ENCODE peak calls at places on chromosome 19, in seven cellular contexts. One of them, this sample, is unnamed. For H3K27me3, the result is how much of the 10 kb centered on the place peaks cover.

GRCh38 chr19:48290341-48290922 is 20.6 kb downstream of the ZNF114 start:
- DNase-seq in uterus: peak
- DNase-seq in bronchial epithelial cell: peak
- DNase-seq in naive thymus-derived CD4-positive, alpha-beta T cell: no peak
- DNase-seq in gastrocnemius medialis: no peak
- DNase-seq in transverse colon: no peak
- DNase-seq in GM06990: no peak
- DNase-seq in this sample: peak

GRCh38 chr19:57803265-57803593 is 11.5 kb downstream of the ZNF552 start:
- DNase-seq in uterus: no peak
- DNase-seq in bronchial epithelial cell: no peak
- DNase-seq in naive thymus-derived CD4-positive, alpha-beta T cell: no peak
- DNase-seq in gastrocnemius medialis: no peak
- DNase-seq in transverse colon: no peak
- DNase-seq in GM06990: no peak
- DNase-seq in this sample: no peak

GRCh38 chr19:13072206-13072898 is 30.3 kb downstream of the LYL1 start:
- DNase-seq in uterus: no peak
- DNase-seq in bronchial epithelial cell: no peak
- DNase-seq in naive thymus-derived CD4-positive, alpha-beta T cell: no peak
- DNase-seq in gastrocnemius medialis: no peak
- DNase-seq in transverse colon: no peak
- DNase-seq in GM06990: no peak
- DNase-seq in this sample: no peak

GRCh38 chr19:51339687-51340656 is 2.0 kb downstream of the VSIG10L start:
- DNase-seq in uterus: peak
- DNase-seq in bronchial epithelial cell: peak
- DNase-seq in naive thymus-derived CD4-positive, alpha-beta T cell: peak
- DNase-seq in gastrocnemius medialis: peak
- DNase-seq in transverse colon: peak
- DNase-seq in GM06990: peak
- DNase-seq in this sample: peak

GRCh38 chr19:12985049-12985776 is 10.1 kb upstream of the NFIX start:
- DNase-seq in uterus: no peak
- DNase-seq in bronchial epithelial cell: no peak
- DNase-seq in naive thymus-derived CD4-positive, alpha-beta T cell: no peak
- DNase-seq in gastrocnemius medialis: peak
- DNase-seq in transverse colon: peak
- DNase-seq in GM06990: no peak
- DNase-seq in this sample: no peak

GRCh38 chr19:40165362-40165937 is 25.8 kb upstream of the MAP3K10 start:
- DNase-seq in uterus: peak
- DNase-seq in bronchial epithelial cell: peak
- DNase-seq in naive thymus-derived CD4-positive, alpha-beta T cell: peak
- DNase-seq in gastrocnemius medialis: peak
- DNase-seq in transverse colon: peak
- DNase-seq in GM06990: peak
- DNase-seq in this sample: peak

GRCh38 chr19:1962674-1963073 is 21.7 kb downstream of the CSNK1G2 start:
- DNase-seq in uterus: no peak
- DNase-seq in bronchial epithelial cell: no peak
- DNase-seq in naive thymus-derived CD4-positive, alpha-beta T cell: no peak
- DNase-seq in gastrocnemius medialis: no peak
- DNase-seq in transverse colon: no peak
- DNase-seq in GM06990: no peak
- DNase-seq in this sample: no peak

GRCh38 chr19:5585461-5586299 is 17.9 kb upstream of the TINCR start:
- DNase-seq in uterus: peak
- DNase-seq in bronchial epithelial cell: peak
- DNase-seq in naive thymus-derived CD4-positive, alpha-beta T cell: peak
- DNase-seq in gastrocnemius medialis: no peak
- DNase-seq in transverse colon: no peak
- DNase-seq in GM06990: no peak
- DNase-seq in this sample: no peak

GRCh38 chr19:10116866-10117616 is 2.7 kb downstream of the EIF3G start:
- DNase-seq in uterus: no peak
- DNase-seq in bronchial epithelial cell: no peak
- DNase-seq in naive thymus-derived CD4-positive, alpha-beta T cell: no peak
- DNase-seq in gastrocnemius medialis: no peak
- DNase-seq in transverse colon: no peak
- DNase-seq in GM06990: no peak
- DNase-seq in this sample: no peak

GRCh38 chr19:32675720-32676185 is at the start of gene RGS9BP:
- DNase-seq in uterus: peak
- DNase-seq in bronchial epithelial cell: peak
- DNase-seq in naive thymus-derived CD4-positive, alpha-beta T cell: peak
- DNase-seq in gastrocnemius medialis: peak
- DNase-seq in transverse colon: peak
- DNase-seq in GM06990: peak
- DNase-seq in this sample: peak

GRCh38 chr19:48122421-48122820 is 11.8 kb upstream of the PLA2G4C start:
- DNase-seq in uterus: no peak
- DNase-seq in bronchial epithelial cell: no peak
- DNase-seq in naive thymus-derived CD4-positive, alpha-beta T cell: no peak
- DNase-seq in gastrocnemius medialis: no peak
- DNase-seq in transverse colon: no peak
- DNase-seq in GM06990: no peak
- DNase-seq in this sample: no peak

GRCh38 chr19:57016076-57016475 is 103.7 kb upstream of the USP29 start:
- DNase-seq in uterus: no peak
- DNase-seq in bronchial epithelial cell: no peak
- DNase-seq in naive thymus-derived CD4-positive, alpha-beta T cell: no peak
- DNase-seq in gastrocnemius medialis: no peak
- DNase-seq in transverse colon: no peak
- DNase-seq in GM06990: no peak
- DNase-seq in this sample: no peak

GRCh38 chr19:42207767-42208259 is 9.7 kb downstream of the DEDD2 start:
- DNase-seq in uterus: no peak
- DNase-seq in bronchial epithelial cell: peak
- DNase-seq in naive thymus-derived CD4-positive, alpha-beta T cell: no peak
- DNase-seq in gastrocnemius medialis: no peak
- DNase-seq in transverse colon: no peak
- DNase-seq in GM06990: no peak
- DNase-seq in this sample: peak

GRCh38 chr19:57434386-57435061 is 601 bp upstream of the ZNF749 start:
- DNase-seq in uterus: no peak
- DNase-seq in bronchial epithelial cell: peak
- DNase-seq in naive thymus-derived CD4-positive, alpha-beta T cell: no peak
- DNase-seq in gastrocnemius medialis: no peak
- DNase-seq in transverse colon: no peak
- DNase-seq in GM06990: no peak
- DNase-seq in this sample: no peak

GRCh38 chr19:51096473-51097165 is 11.6 kb downstream of the CTU1 start:
- DNase-seq in uterus: no peak
- DNase-seq in bronchial epithelial cell: no peak
- DNase-seq in naive thymus-derived CD4-positive, alpha-beta T cell: no peak
- DNase-seq in gastrocnemius medialis: no peak
- DNase-seq in transverse colon: no peak
- DNase-seq in GM06990: no peak
- DNase-seq in this sample: no peak

GRCh38 chr19:6460099-6460884 is 700 bp upstream of the SLC25A23 start:
- DNase-seq in uterus: peak
- DNase-seq in bronchial epithelial cell: peak
- DNase-seq in naive thymus-derived CD4-positive, alpha-beta T cell: peak
- DNase-seq in gastrocnemius medialis: peak
- DNase-seq in transverse colon: peak
- DNase-seq in GM06990: peak
- DNase-seq in this sample: peak

GRCh38 chr19:1749373-1750342 is 3.6 kb upstream of the ONECUT3 start:
- DNase-seq in uterus: no peak
- DNase-seq in bronchial epithelial cell: no peak
- DNase-seq in naive thymus-derived CD4-positive, alpha-beta T cell: no peak
- DNase-seq in gastrocnemius medialis: no peak
- DNase-seq in transverse colon: no peak
- DNase-seq in GM06990: no peak
- DNase-seq in this sample: no peak

GRCh38 chr19:43380771-43381386 is 27.4 kb downstream of the CD177 start:
- DNase-seq in uterus: no peak
- DNase-seq in bronchial epithelial cell: peak
- DNase-seq in naive thymus-derived CD4-positive, alpha-beta T cell: no peak
- DNase-seq in gastrocnemius medialis: no peak
- DNase-seq in transverse colon: no peak
- DNase-seq in GM06990: no peak
- DNase-seq in this sample: no peak

GRCh38 chr19:51681286-51681956 is 11.7 kb upstream of the SPACA6 start:
- DNase-seq in uterus: no peak
- DNase-seq in bronchial epithelial cell: no peak
- DNase-seq in naive thymus-derived CD4-positive, alpha-beta T cell: no peak
- DNase-seq in gastrocnemius medialis: no peak
- DNase-seq in transverse colon: no peak
- DNase-seq in GM06990: no peak
- DNase-seq in this sample: peak

GRCh38 chr19:12495002-12495802 is 10.6 kb upstream of the ZNF709 start:
- DNase-seq in uterus: peak
- DNase-seq in bronchial epithelial cell: peak
- DNase-seq in naive thymus-derived CD4-positive, alpha-beta T cell: peak
- DNase-seq in gastrocnemius medialis: peak
- DNase-seq in transverse colon: peak
- DNase-seq in GM06990: peak
- DNase-seq in this sample: peak

GRCh38 chr19:49419173-49419572 is 4.1 kb downstream of the PTH2 start:
- DNase-seq in uterus: no peak
- DNase-seq in bronchial epithelial cell: no peak
- DNase-seq in naive thymus-derived CD4-positive, alpha-beta T cell: no peak
- DNase-seq in gastrocnemius medialis: no peak
- DNase-seq in transverse colon: no peak
- DNase-seq in GM06990: no peak
- DNase-seq in this sample: no peak
- H3K27me3 ChIP-seq in uterus: under half
- H3K27me3 ChIP-seq in bronchial epithelial cell: under half
- H3K27me3 ChIP-seq in naive thymus-derived CD4-positive, alpha-beta T cell: under half
- H3K27me3 ChIP-seq in gastrocnemius medialis: half or more
- H3K27me3 ChIP-seq in transverse colon: half or more
- H3K27me3 ChIP-seq in GM06990: under half
- H3K27me3 ChIP-seq in this sample: half or more

GRCh38 chr19:55443045-55443823 is at the start of gene SHISA7:
- DNase-seq in uterus: no peak
- DNase-seq in bronchial epithelial cell: no peak
- DNase-seq in naive thymus-derived CD4-positive, alpha-beta T cell: no peak
- DNase-seq in gastrocnemius medialis: no peak
- DNase-seq in transverse colon: no peak
- DNase-seq in GM06990: no peak
- DNase-seq in this sample: no peak

GRCh38 chr19:55446060-55446459 is 3.0 kb upstream of the SHISA7 start:
- DNase-seq in uterus: no peak
- DNase-seq in bronchial epithelial cell: peak
- DNase-seq in naive thymus-derived CD4-positive, alpha-beta T cell: no peak
- DNase-seq in gastrocnemius medialis: no peak
- DNase-seq in transverse colon: no peak
- DNase-seq in GM06990: no peak
- DNase-seq in this sample: no peak

GRCh38 chr19:55442372-55443044 is 592 bp downstream of the SHISA7 start:
- DNase-seq in uterus: no peak
- DNase-seq in bronchial epithelial cell: no peak
- DNase-seq in naive thymus-derived CD4-positive, alpha-beta T cell: no peak
- DNase-seq in gastrocnemius medialis: no peak
- DNase-seq in transverse colon: no peak
- DNase-seq in GM06990: no peak
- DNase-seq in this sample: no peak

GRCh38 chr19:55444720-55445045 is 1.6 kb upstream of the SHISA7 start:
- DNase-seq in uterus: no peak
- DNase-seq in bronchial epithelial cell: no peak
- DNase-seq in naive thymus-derived CD4-positive, alpha-beta T cell: no peak
- DNase-seq in gastrocnemius medialis: no peak
- DNase-seq in transverse colon: no peak
- DNase-seq in GM06990: no peak
- DNase-seq in this sample: no peak

DNA sequence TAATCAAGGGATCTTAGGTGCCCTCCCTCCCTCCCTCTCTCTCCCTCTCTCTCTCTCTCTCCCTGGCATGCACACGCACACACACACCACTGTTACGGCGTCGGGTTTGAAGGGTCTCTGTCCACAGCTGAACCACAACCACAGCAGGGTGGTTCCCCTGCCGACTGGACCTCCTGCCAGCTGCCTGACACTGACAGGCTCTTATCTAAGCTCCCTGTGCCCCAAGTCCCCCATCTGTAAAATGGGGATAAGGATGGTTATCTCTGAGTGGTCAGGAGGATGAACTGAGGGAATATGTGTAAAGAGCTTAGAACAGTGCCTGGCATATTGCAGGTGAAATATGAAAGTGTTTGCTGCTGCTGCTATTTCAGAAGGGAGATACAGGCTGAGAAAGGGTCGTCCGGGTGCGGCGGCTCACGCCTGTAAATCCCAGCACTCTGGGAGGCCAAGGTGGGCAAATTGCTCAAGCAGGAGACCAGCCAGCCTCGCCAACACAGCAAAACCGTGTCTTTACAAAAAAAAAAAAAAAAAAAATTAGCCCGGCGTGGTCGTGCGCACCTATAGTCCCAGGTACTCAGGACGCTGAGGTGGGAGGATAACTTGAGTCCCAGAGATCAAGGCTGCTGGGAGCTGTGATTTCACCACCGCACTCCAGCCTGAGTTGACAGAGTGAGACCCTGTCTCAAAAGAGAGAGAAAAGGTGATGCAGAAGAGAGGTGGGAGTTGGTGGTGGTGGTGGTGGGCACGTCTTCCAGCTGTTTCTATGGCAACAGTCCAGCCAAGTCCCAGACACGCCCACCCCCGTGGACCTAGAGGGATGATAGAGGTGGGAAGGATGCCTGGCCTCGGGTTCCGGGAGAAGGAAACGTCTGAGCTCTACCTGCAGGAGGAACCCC is 972 bp upstream of the SHISA7 start:
- DNase-seq in uterus: no peak
- DNase-seq in bronchial epithelial cell: no peak
- DNase-seq in naive thymus-derived CD4-positive, alpha-beta T cell: no peak
- DNase-seq in gastrocnemius medialis: no peak
- DNase-seq in transverse colon: no peak
- DNase-seq in GM06990: no peak
- DNase-seq in this sample: no peak
- H3K27me3 ChIP-seq in uterus: under half
- H3K27me3 ChIP-seq in bronchial epithelial cell: under half
- H3K27me3 ChIP-seq in naive thymus-derived CD4-positive, alpha-beta T cell: under half
- H3K27me3 ChIP-seq in gastrocnemius medialis: half or more
- H3K27me3 ChIP-seq in transverse colon: half or more
- H3K27me3 ChIP-seq in GM06990: under half
- H3K27me3 ChIP-seq in this sample: half or more

DNA sequence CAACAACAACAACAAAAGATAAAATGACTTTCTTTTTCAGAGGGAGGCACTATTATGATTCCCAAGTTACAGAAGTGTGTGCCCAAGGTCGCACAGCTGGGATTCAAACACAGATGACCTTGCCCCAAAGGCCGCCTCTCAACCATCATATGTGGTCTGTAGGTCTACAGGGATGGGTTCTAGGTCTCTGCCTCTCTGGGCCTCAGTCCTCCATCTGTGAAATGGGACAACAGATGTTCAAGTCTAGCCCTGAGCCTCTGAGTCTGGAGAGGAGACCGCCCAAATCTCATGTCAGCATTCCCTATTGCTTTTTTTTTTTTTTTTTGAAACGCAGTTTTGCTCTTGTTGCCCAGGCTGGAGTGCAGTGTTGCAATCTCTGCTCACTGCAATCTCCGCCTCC is 4.9 kb downstream of the NPAS1 start:
- DNase-seq in uterus: no peak
- DNase-seq in bronchial epithelial cell: no peak
- DNase-seq in naive thymus-derived CD4-positive, alpha-beta T cell: no peak
- DNase-seq in gastrocnemius medialis: no peak
- DNase-seq in transverse colon: no peak
- DNase-seq in GM06990: no peak
- DNase-seq in this sample: no peak
- H3K27me3 ChIP-seq in uterus: under half
- H3K27me3 ChIP-seq in bronchial epithelial cell: under half
- H3K27me3 ChIP-seq in naive thymus-derived CD4-positive, alpha-beta T cell: under half
- H3K27me3 ChIP-seq in gastrocnemius medialis: half or more
- H3K27me3 ChIP-seq in transverse colon: half or more
- H3K27me3 ChIP-seq in GM06990: under half
- H3K27me3 ChIP-seq in this sample: half or more

GRCh38 chr19:7644550-7644877 is 7.6 kb downstream of the STXBP2 start:
- DNase-seq in uterus: no peak
- DNase-seq in bronchial epithelial cell: no peak
- DNase-seq in naive thymus-derived CD4-positive, alpha-beta T cell: no peak
- DNase-seq in gastrocnemius medialis: no peak
- DNase-seq in transverse colon: no peak
- DNase-seq in GM06990: no peak
- DNase-seq in this sample: no peak
- H3K27me3 ChIP-seq in uterus: under half
- H3K27me3 ChIP-seq in bronchial epithelial cell: under half
- H3K27me3 ChIP-seq in naive thymus-derived CD4-positive, alpha-beta T cell: under half
- H3K27me3 ChIP-seq in gastrocnemius medialis: under half
- H3K27me3 ChIP-seq in transverse colon: under half
- H3K27me3 ChIP-seq in GM06990: under half
- H3K27me3 ChIP-seq in this sample: under half

This sample was measured in SJSA1.